ENCODE peak calls at places on chromosomes 16 and 17, in six cellular contexts. U, Z, X, S, W and L are unnamed samples.
A peak's percentile ranks its signal among the peaks of the same experiment; 100 is the strongest.

GRCh38 chr17:55062921-55063320 is 94.4 kb downstream of the STXBP4 start:
- DNase-seq in U (no peak), Z (no peak), X (no peak), S (no peak), W (no peak), L (no peak)

GRCh38 chr16:85912271-85912974 is 13.5 kb downstream of the IRF8 start:
- DNase-seq in U (no peak), Z (no peak), X (no peak), S (no peak), W (no peak), L (no peak)

GRCh38 chr16:50697421-50697715 is 4.0 kb downstream of the NOD2 start:
- DNase-seq in U (peak; percentile 65), Z (no peak), X (no peak), S (no peak), W (no peak), L (no peak)

GRCh38 chr17:76142044-76143041 is 1.3 kb upstream of the FOXJ1 start:
- DNase-seq in U (peak; percentile 51), Z (no peak), X (peak; percentile 59), S (no peak), W (no peak), L (no peak)

GRCh38 chr17:3030096-3030495 is 33.3 kb downstream of the OR1D5 start:
- DNase-seq in U (no peak), Z (no peak), X (peak; percentile 10), S (no peak), W (no peak), L (no peak)

GRCh38 chr17:66548158-66548557 is 245.7 kb downstream of the PRKCA start:
- DNase-seq in U (no peak), Z (no peak), X (no peak), S (peak; percentile 66), W (no peak), L (no peak)

GRCh38 chr17:31499771-31500554 is 108.5 kb downstream of the RAB11FIP4 start:
- DNase-seq in U (no peak), Z (no peak), X (peak; percentile 84), S (peak; percentile 55), W (no peak), L (peak; percentile 74)

GRCh38 chr17:44203731-44204452 is 4.2 kb upstream of the ATXN7L3 start:
- DNase-seq in U (no peak), Z (no peak), X (peak; percentile 91), S (peak; percentile 92), W (peak; percentile 59), L (no peak)

GRCh38 chr17:12613566-12613965 is 52.1 kb upstream of the MYOCD start:
- DNase-seq in U (no peak), Z (no peak), X (no peak), S (peak; percentile 59), W (no peak), L (no peak)

GRCh38 chr17:80260791-80261158 is at the start of gene RNF213:
- DNase-seq in U (no peak), Z (peak; percentile 36), X (peak; percentile 84), S (peak; percentile 51), W (peak; percentile 74), L (no peak)

GRCh38 chr17:52710363-52710901 is 551.9 kb upstream of the CA10 start:
- DNase-seq in U (no peak), Z (no peak), X (peak; percentile 63), S (peak; percentile 27), W (no peak), L (no peak)

GRCh38 chr17:42180922-42181850 is at the start of gene KCNH4:
- DNase-seq in U (peak; percentile 80), Z (peak; percentile 89), X (peak; percentile 91), S (peak; percentile 73), W (peak; percentile 97), L (peak; percentile 39)

GRCh38 chr17:3888343-3889171 is 4.3 kb downstream of the CAMKK1 start:
- DNase-seq in U (peak; percentile 93), Z (no peak), X (peak; percentile 90), S (peak; percentile 81), W (peak; percentile 81), L (peak; percentile 83)

GRCh38 chr17:9936075-9936474 is 31.0 kb upstream of the RCVRN start:
- DNase-seq in U (no peak), Z (no peak), X (no peak), S (no peak), W (no peak), L (no peak)

GRCh38 chr16:11977206-11978041 is 890 bp downstream of the SNX29 start:
- DNase-seq in U (peak; percentile 75), Z (no peak), X (peak; percentile 55), S (no peak), W (no peak), L (no peak)

GRCh38 chr17:61453563-61453962 is 1.3 kb downstream of the TBX4 start:
- DNase-seq in U (no peak), Z (no peak), X (no peak), S (no peak), W (no peak), L (no peak)

GRCh38 chr16:51147776-51148673 is 3.0 kb downstream of the SALL1 start:
- DNase-seq in U (no peak), Z (no peak), X (no peak), S (no peak), W (no peak), L (no peak)

GRCh38 chr17:43905985-43906852 is 1.1 kb downstream of the MPP2 start:
- DNase-seq in U (peak; percentile 86), Z (no peak), X (peak; percentile 99), S (peak; percentile 92), W (peak; percentile 79), L (peak; percentile 95)

GRCh38 chr16:17379121-17379571 is 91.6 kb downstream of the XYLT1 start:
- DNase-seq in U (no peak), Z (no peak), X (no peak), S (no peak), W (peak; percentile 72), L (no peak)

GRCh38 chr16:88705746-88706287 is 391 bp downstream of the RNF166 start:
- DNase-seq in U (no peak), Z (no peak), X (no peak), S (no peak), W (no peak), L (no peak)

GRCh38 chr17:34307110-34307509 is 12.1 kb upstream of the CCL8 start:
- DNase-seq in U (no peak), Z (no peak), X (no peak), S (no peak), W (no peak), L (no peak)

GRCh38 chr17:33178641-33179040 is 114.5 kb downstream of the ASIC2 start:
- DNase-seq in U (no peak), Z (no peak), X (no peak), S (no peak), W (no peak), L (no peak)

GRCh38 chr16:51402785-51403184 is 251.7 kb upstream of the SALL1 start:
- DNase-seq in U (no peak), Z (no peak), X (no peak), S (no peak), W (no peak), L (no peak)

GRCh38 chr17:39925282-39926134 is 1.9 kb downstream of the ORMDL3 start:
- DNase-seq in U (no peak), Z (no peak), X (no peak), S (no peak), W (peak; percentile 51), L (no peak)

GRCh38 chr16:23464196-23464595 is 11.2 kb upstream of the COG7 start:
- DNase-seq in U (no peak), Z (no peak), X (no peak), S (no peak), W (no peak), L (no peak)

GRCh38 chr16:66416981-66417700 is 10.0 kb upstream of the BEAN1 start:
- DNase-seq in U (no peak), Z (no peak), X (no peak), S (no peak), W (no peak), L (no peak)

GRCh38 chr16:11063432-11064201 is 119.3 kb downstream of the CLEC16A start:
- DNase-seq in U (no peak), Z (no peak), X (no peak), S (no peak), W (no peak), L (no peak)

GRCh38 chr17:68381076-68381900 is 76.0 kb downstream of the WIPI1 start:
- DNase-seq in U (peak; percentile 82), Z (no peak), X (no peak), S (no peak), W (no peak), L (no peak)

GRCh38 chr17:45718791-45719190 is 65.3 kb upstream of the CRHR1 start:
- DNase-seq in U (no peak), Z (no peak), X (no peak), S (no peak), W (no peak), L (no peak)

GRCh38 chr16:16131204-16131603 is 92.1 kb downstream of the ABCC6 start:
- DNase-seq in U (no peak), Z (no peak), X (no peak), S (no peak), W (no peak), L (no peak)
- H3K36me3 ChIP-seq in U (peaks cover 71% of the 10 kb centered on the region), Z (peaks cover 61% of the 10 kb centered on the region), X (peaks cover 41% of the 10 kb centered on the region), S (no peaks in the 10 kb centered on the region), W (peaks cover 82% of the 10 kb centered on the region), L (peaks cover 59% of the 10 kb centered on the region)

DNA sequence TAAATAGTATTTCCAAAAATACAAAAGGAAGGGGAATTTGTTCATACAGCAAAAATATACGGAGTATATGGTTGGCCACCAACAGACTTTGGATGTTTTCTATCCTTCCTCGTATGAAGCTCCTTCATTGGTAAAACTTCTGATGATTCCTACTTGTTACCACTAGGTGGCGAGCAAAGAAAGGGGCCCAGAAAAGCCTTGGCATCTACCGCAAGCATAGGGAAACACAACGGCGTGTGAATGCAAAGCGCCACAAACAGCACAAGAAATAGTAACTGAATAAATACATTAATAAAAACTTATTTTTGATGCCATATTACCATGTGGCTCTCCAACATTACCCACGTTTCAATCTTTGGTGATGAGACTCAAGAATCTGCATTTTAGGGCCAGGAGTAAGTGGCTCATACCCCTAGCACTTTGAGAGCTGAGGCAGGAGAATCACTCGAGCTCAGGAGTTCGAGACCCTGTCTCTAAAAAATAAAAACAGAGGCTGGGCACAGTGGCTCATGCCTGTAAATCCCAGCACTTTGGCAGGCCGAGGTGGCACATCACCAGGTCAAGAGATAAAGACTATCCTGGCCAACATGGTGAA is 34.5 kb downstream of the YWHAE start:
- DNase-seq in U (no peak), Z (peak; percentile 44), X (peak; percentile 86), S (peak; percentile 88), W (peak; percentile 45), L (no peak)
- H3K36me3 ChIP-seq in U (peaks cover 26% of the 10 kb centered on the region), Z (peaks cover 9% of the 10 kb centered on the region), X (peaks cover 64% of the 10 kb centered on the region), S (peaks cover 4% of the 10 kb centered on the region), W (peaks cover 18% of the 10 kb centered on the region), L (peaks cover 20% of the 10 kb centered on the region)

GRCh38 chr17:49437696-49438438 is 23.2 kb upstream of the PHB1 start:
- DNase-seq in U (no peak), Z (no peak), X (no peak), S (no peak), W (no peak), L (no peak)
- H3K36me3 ChIP-seq in U (no peaks in the 10 kb centered on the region), Z (no peaks in the 10 kb centered on the region), X (no peaks in the 10 kb centered on the region), S (no peaks in the 10 kb centered on the region), W (no peaks in the 10 kb centered on the region), L (no peaks in the 10 kb centered on the region)

GRCh38 chr16:74901606-74902005 is 83.3 kb downstream of the WDR59 start:
- DNase-seq in U (no peak), Z (no peak), X (no peak), S (no peak), W (no peak), L (no peak)
- H3K36me3 ChIP-seq in U (peaks cover 52% of the 10 kb centered on the region), Z (peaks cover 32% of the 10 kb centered on the region), X (peaks cover 69% of the 10 kb centered on the region), S (peaks cover 1% of the 10 kb centered on the region), W (no peaks in the 10 kb centered on the region), L (peaks cover 55% of the 10 kb centered on the region)